ENCODE peak calls at places on chromosome 17, in five cellular contexts. F is heart right ventricle, S is WERI-Rb-1, W is tibial nerve, J is tibial artery. I is an unnamed sample.

GRCh38 chr17:29091591-29092291 is 48.8 kb downstream of the PIPOX start:
- DNase-seq in S (peak; percentile 52), F (no peak), J (no peak), W (no peak), I (no peak)

GRCh38 chr17:28576758-28577465 is at the start of gene ALDOC:
- DNase-seq in S (peak; percentile 84), W (peak; percentile 95), J (peak; percentile 98), F (peak; percentile 95), I (peak; percentile 100)

GRCh38 chr17:63641678-63642077 is 19.5 kb downstream of the MAP3K3 start:
- DNase-seq in J (peak; percentile 71), F (peak; percentile 40), S (no peak), W (peak; percentile 64), I (no peak)

GRCh38 chr17:52148969-52149351 is 9.6 kb downstream of the CA10 start:
- DNase-seq in S (no peak), W (no peak), F (no peak), J (no peak), I (no peak)

GRCh38 chr17:75723201-75723930 is 2.1 kb downstream of the ITGB4 start:
- DNase-seq in W (no peak), J (no peak), F (no peak), S (no peak), I (no peak)

GRCh38 chr17:71922439-71922838 is 198.4 kb upstream of the SOX9 start:
- DNase-seq in W (no peak), J (no peak), S (no peak), F (no peak), I (no peak)

GRCh38 chr17:18321309-18321708 is 6.2 kb downstream of the SMCR8 start:
- DNase-seq in J (no peak), F (no peak), W (no peak), S (no peak), I (no peak)

GRCh38 chr17:34741967-34742366 is 162.6 kb downstream of the TMEM132E start:
- DNase-seq in W (no peak), J (no peak), S (no peak), F (no peak), I (no peak)

GRCh38 chr17:76820523-76820922 is 47.7 kb upstream of the MGAT5B start:
- DNase-seq in J (no peak), F (no peak), W (no peak), S (no peak), I (no peak)

GRCh38 chr17:82611140-82612058 is 36.8 kb downstream of the WDR45B start:
- DNase-seq in W (no peak), S (peak; percentile 72), J (no peak), F (no peak), I (peak; percentile 37)

GRCh38 chr17:82767041-82767754 is 15.3 kb downstream of the TBCD start:
- DNase-seq in S (peak; percentile 85), J (no peak), W (peak; percentile 58), F (peak; percentile 54), I (no peak)

GRCh38 chr17:13609953-13610352 is 8.2 kb upstream of the HS3ST3A1 start:
- DNase-seq in S (no peak), W (no peak), J (no peak), F (no peak), I (no peak)

GRCh38 chr17:64354396-64354795 is 36.3 kb downstream of the PECAM1 start:
- DNase-seq in J (no peak), W (no peak), S (peak; percentile 29), F (no peak), I (no peak)

GRCh38 chr17:16425202-16425601 is 9.8 kb downstream of the TRPV2 start:
- DNase-seq in W (no peak), F (no peak), J (no peak), S (no peak), I (no peak)

GRCh38 chr17:48240562-48241130 is 133.1 kb downstream of the SNX11 start:
- DNase-seq in J (no peak), S (no peak), W (no peak), F (no peak), I (no peak)

GRCh38 chr17:1928976-1929375 is 96.2 kb downstream of the RTN4RL1 start:
- DNase-seq in F (peak; percentile 66), S (peak; percentile 91), W (no peak), J (no peak), I (no peak)

GRCh38 chr17:36937001-36937960 is at the start of gene LHX1:
- DNase-seq in F (no peak), W (no peak), J (no peak), S (no peak), I (no peak)

GRCh38 chr17:40561871-40562611 is 3.2 kb downstream of the CCR7 start:
- DNase-seq in F (no peak), S (no peak), J (no peak), W (no peak), I (no peak)

GRCh38 chr17:21678451-21679081 is 13.8 kb upstream of the KCNJ18 start:
- DNase-seq in J (no peak), F (no peak), S (no peak), W (no peak), I (no peak)

GRCh38 chr17:67353161-67353560 is 13.2 kb downstream of the PSMD12 start:
- DNase-seq in W (no peak), S (no peak), F (no peak), J (no peak), I (no peak)

GRCh38 chr17:41666336-41666680 is 22.4 kb upstream of the EIF1 start:
- DNase-seq in W (no peak), F (no peak), S (peak; percentile 44), J (peak; percentile 32), I (no peak)

GRCh38 chr17:40800381-40800780 is 622 bp upstream of the KRT28 start:
- DNase-seq in S (no peak), J (no peak), F (no peak), W (no peak), I (no peak)

GRCh38 chr17:57477483-57478357 is 221.4 kb downstream of the MSI2 start:
- DNase-seq in J (no peak), W (no peak), F (no peak), S (no peak), I (no peak)

GRCh38 chr17:55345132-55345531 is 76.5 kb downstream of the MMD start:
- DNase-seq in W (no peak), F (no peak), S (no peak), J (no peak), I (no peak)

DNA sequence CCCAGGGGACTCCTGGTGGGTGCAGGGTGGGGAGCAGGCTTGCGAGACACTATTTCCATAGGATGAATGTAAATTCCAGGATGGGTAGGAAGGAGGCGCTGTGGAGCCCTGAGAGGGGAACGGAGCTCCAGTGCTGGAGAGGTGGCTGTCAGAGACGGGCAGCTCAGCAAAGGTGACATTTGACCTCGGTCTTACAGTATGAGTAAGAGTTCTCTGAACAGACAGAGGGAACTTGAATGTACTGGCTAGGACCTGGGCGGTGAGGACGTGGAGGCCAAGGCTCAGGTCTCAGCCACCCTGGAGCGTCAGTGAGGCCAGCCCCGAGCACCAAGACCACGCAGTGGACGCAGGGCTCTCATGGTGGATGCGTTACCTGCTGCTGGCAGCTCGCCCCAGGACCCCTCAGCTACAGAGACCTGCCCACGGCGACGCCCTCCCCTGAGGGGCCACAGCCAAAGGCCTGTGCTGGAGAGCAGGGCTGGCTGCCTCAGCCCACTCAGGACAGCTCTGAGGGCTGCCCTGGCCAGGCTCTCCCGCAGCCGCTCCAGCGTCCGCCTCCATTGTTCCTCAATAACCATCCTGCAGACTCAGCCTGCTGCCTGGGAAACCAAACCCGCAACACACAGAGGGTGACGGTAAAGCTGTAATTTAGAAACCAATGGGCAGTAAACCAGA is 65.9 kb upstream of the TNRC6C start:
- DNase-seq in W (no peak), J (no peak), S (peak; percentile 70), F (no peak), I (no peak)
- TF ChIP-seq CTCF in W (no peak), J (no peak), S (peak; percentile 89), F (peak; percentile 7), I (no peak)

DNA sequence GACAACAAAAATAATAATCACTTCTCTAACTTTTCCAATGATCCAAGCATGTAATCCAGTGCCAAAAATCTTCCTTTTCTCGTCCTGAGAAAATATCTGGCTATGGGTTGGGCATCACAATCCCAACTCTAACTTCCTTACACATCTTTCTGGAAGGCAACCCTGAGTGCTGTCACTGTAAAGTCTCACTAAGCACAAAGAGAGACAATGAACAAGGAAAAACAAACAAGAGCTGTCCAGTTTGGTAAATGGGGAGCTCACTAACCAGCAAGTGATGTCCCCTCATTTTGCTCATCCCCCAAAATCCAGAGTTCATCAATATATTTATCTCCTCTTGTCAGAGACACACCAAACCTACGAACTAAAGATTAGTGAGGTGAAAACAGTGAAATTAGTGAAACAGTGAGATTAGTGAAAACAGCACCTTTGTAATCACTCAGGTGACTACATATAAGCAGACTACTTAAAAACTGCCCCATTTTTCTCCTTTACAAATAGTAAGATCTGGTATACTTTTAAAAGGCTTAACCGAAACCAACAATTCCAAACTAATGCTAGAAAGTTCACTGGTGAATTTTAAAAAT is 5.4 kb downstream of the USP32 start:
- DNase-seq in F (no peak), J (no peak), W (no peak), S (no peak), I (no peak)
- H3K4me3 ChIP-seq in F (no peak overlapping the region), J (no peak overlapping the region), W (no peak overlapping the region), S (no peak overlapping the region), I (no peak overlapping the region)

DNA sequence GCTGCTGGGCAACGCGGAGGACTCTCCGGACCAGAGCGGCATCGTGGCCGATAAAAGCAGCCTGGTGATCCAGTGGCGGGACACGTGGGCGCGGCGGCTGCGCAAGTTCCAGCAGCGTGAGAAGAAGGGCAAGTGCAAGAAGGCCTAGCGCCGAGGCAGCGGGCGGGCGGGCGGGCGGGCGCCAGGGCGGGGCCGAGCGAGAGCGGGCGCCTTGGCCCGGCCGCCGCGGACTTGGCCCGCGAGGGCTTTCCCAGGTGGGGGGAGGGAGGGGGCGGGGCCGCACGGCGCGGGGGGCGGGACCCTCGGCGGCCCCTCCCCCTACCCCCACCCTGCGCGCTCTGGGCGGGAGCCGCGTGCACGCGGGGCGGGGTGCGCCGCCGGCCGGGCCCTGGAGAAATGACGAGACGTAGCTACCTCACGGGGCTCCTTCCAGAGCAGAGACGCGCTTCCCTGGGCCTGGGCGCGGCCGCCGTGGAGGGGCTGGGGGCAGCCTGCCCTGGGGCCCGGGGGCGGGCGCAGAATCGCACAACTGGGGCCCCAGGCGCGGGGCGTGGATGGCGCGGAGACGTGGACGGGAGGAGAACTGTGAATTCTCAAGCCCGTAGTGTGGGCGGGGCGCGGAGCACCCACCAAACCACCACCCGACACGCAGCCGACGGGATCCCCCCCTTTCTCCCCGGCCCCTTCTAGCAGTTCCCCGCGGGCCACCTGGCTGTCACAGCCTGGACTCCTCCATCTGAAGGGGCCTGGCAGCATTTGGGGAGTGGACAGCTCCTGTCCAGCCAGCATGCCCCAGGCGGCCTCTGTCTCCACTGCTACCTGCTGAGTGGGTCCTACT is 218.7 kb downstream of the NTN1 start:
- DNase-seq in S (no peak), J (peak; percentile 87), F (peak; percentile 78), W (peak; percentile 64), I (peak; percentile 87)
- H3K27ac ChIP-seq in S (no peak overlapping the region), J (peak overlapping the region; percentile 100), F (peak overlapping the region; percentile 95), W (peak overlapping the region; percentile 99), I (peak overlapping the region; percentile 78)

DNA sequence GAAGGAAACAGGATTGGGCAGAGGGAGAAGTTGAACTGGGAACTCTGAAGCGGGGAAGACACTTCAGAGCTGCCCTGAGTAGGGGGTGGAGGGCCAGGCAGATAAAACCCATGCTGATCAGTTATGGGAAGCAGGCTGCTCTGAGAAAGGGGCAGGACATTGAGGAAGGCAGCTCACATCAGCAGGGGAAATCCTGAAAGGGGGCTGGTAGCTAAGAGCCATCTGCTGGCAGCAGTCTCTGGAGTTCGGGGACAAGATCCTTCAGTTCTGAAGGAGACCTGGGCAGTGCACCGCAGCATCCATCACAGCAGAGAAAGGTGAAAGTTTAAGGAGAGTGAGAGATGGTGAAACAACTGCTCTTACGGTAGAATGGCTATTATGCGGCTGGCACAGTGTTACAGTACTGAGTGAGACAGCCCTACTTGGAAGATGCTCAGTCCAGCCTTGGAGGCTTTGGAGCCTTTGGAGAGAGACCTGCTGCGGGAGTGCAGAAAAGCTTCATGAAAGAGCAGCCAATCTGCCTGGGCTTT is 5.4 kb upstream of the KIF18B start:
- DNase-seq in W (no peak), F (no peak), J (no peak), S (peak; percentile 62), I (no peak)
- TF ChIP-seq CTCF in W (no peak), F (no peak), J (no peak), S (peak; percentile 54), I (no peak)

I was measured in left lung.